ENCODE peak calls at places on chromosomes 16 and 17, in five cellular contexts. One of them, this sample, is unnamed.

GRCh38 chr17:75152971-75153853 is 1.1 kb downstream of the JPT1 start:
- DNase-seq in Peyer's patch: peak; percentile 79
- DNase-seq in AG04450: no peak
- DNase-seq in body of pancreas: peak; percentile 24
- DNase-seq in upper lobe of right lung: peak; percentile 64
- DNase-seq in this sample: no peak

GRCh38 chr16:77223184-77223583 is 24.0 kb downstream of the SYCE1L start:
- DNase-seq in Peyer's patch: no peak
- DNase-seq in AG04450: no peak
- DNase-seq in body of pancreas: no peak
- DNase-seq in upper lobe of right lung: no peak
- DNase-seq in this sample: no peak

GRCh38 chr17:64009571-64010402 is 10.6 kb downstream of the ICAM2 start:
- DNase-seq in AG04450: no peak
- DNase-seq in body of pancreas: no peak
- DNase-seq in Peyer's patch: no peak
- DNase-seq in upper lobe of right lung: no peak
- DNase-seq in this sample: no peak

GRCh38 chr17:81057079-81057730 is 22.3 kb downstream of the BAIAP2 start:
- DNase-seq in upper lobe of right lung: peak; percentile 91
- DNase-seq in Peyer's patch: peak; percentile 79
- DNase-seq in body of pancreas: no peak
- DNase-seq in AG04450: no peak
- DNase-seq in this sample: no peak

GRCh38 chr16:28880589-28880915 is 2.3 kb downstream of the ATP2A1 start:
- DNase-seq in AG04450: no peak
- DNase-seq in body of pancreas: no peak
- DNase-seq in Peyer's patch: no peak
- DNase-seq in upper lobe of right lung: no peak
- DNase-seq in this sample: no peak

GRCh38 chr16:74836111-74836671 is 61.6 kb upstream of the FA2H start:
- DNase-seq in Peyer's patch: no peak
- DNase-seq in upper lobe of right lung: no peak
- DNase-seq in AG04450: no peak
- DNase-seq in body of pancreas: no peak
- DNase-seq in this sample: no peak

GRCh38 chr16:75099738-75100615 is 16.6 kb downstream of the LDHD start:
- DNase-seq in upper lobe of right lung: peak; percentile 69
- DNase-seq in Peyer's patch: no peak
- DNase-seq in AG04450: no peak
- DNase-seq in body of pancreas: no peak
- DNase-seq in this sample: no peak

GRCh38 chr17:73787036-73787720 is 142.9 kb upstream of the SDK2 start:
- DNase-seq in upper lobe of right lung: no peak
- DNase-seq in AG04450: no peak
- DNase-seq in Peyer's patch: no peak
- DNase-seq in body of pancreas: no peak
- DNase-seq in this sample: no peak

GRCh38 chr17:5123343-5124124 is 7.7 kb downstream of the USP6 start:
- DNase-seq in AG04450: no peak
- DNase-seq in upper lobe of right lung: peak; percentile 20
- DNase-seq in body of pancreas: no peak
- DNase-seq in Peyer's patch: peak; percentile 34
- DNase-seq in this sample: no peak

GRCh38 chr16:72317378-72317777 is 145.4 kb upstream of the PMFBP1 start:
- DNase-seq in body of pancreas: no peak
- DNase-seq in Peyer's patch: no peak
- DNase-seq in upper lobe of right lung: no peak
- DNase-seq in AG04450: no peak
- DNase-seq in this sample: no peak

GRCh38 chr17:10216213-10216982 is 18.0 kb upstream of the GAS7 start:
- DNase-seq in AG04450: no peak
- DNase-seq in upper lobe of right lung: no peak
- DNase-seq in Peyer's patch: no peak
- DNase-seq in body of pancreas: no peak
- DNase-seq in this sample: no peak

GRCh38 chr17:38893612-38894011 is 23.8 kb downstream of the LASP1 start:
- DNase-seq in AG04450: no peak
- DNase-seq in Peyer's patch: no peak
- DNase-seq in body of pancreas: no peak
- DNase-seq in upper lobe of right lung: peak; percentile 77
- DNase-seq in this sample: no peak

DNA sequence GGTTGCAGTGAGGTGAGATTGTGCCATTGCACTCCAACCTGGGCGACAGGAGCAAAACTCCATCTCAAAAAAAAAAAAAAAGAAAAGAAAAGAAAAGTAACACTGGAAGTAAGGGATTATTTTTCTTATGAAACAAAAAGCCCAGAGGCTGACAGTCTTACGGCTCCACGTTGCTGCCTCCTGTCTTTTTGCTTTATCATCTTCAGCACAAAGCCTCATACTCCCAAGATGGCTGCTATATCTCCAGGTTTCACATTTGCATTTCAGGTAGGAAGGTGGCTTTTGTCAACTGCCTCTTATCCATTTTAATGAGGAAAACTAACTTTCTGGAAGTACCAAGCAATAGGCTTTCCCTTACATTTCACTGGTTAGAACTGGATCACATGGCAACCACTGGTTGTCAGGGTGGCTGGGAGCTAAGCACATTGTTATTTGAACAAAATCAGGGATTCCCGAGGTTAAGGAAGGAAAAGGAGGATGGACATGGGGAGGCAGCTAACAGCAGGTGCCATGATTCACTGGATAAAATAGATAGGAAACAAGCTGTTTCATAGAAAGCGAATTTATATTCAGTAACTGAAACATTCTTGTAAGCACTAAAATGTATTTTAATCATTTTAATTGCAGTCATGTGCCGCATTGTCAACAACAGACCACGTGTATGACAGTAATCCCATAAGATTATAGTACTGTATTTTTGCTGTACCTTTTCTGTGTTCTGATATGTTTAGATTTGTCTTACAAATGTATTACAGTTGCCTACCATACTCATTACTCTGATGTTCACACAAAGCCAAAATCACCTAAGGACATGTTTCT is 58.6 kb downstream of the KSR1 start:
- DNase-seq in Peyer's patch: no peak
- DNase-seq in upper lobe of right lung: no peak
- DNase-seq in AG04450: no peak
- DNase-seq in body of pancreas: no peak
- DNase-seq in this sample: no peak
- H3K27ac ChIP-seq in Peyer's patch: no peak overlapping the region
- H3K27ac ChIP-seq in upper lobe of right lung: no peak overlapping the region
- H3K27ac ChIP-seq in AG04450: no peak overlapping the region
- H3K27ac ChIP-seq in body of pancreas: peak overlapping the region; percentile 37
- H3K27ac ChIP-seq in this sample: no peak overlapping the region

GRCh38 chr17:49165143-49165542 is 32.6 kb downstream of the B4GALNT2 start:
- DNase-seq in Peyer's patch: no peak
- DNase-seq in body of pancreas: no peak
- DNase-seq in AG04450: no peak
- DNase-seq in upper lobe of right lung: no peak
- DNase-seq in this sample: no peak
- H3K27me3 ChIP-seq in Peyer's patch: no peaks in the 10 kb centered on the region
- H3K27me3 ChIP-seq in body of pancreas: no peaks in the 10 kb centered on the region
- H3K27me3 ChIP-seq in AG04450: peaks cover 43% of the 10 kb centered on the region
- H3K27me3 ChIP-seq in upper lobe of right lung: peaks cover 26% of the 10 kb centered on the region
- H3K27me3 ChIP-seq in this sample: peaks cover 10% of the 10 kb centered on the region

GRCh38 chr17:733743-734142 is 1.3 kb downstream of the TLCD3A start:
- DNase-seq in AG04450: no peak
- DNase-seq in body of pancreas: no peak
- DNase-seq in Peyer's patch: no peak
- DNase-seq in upper lobe of right lung: no peak
- DNase-seq in this sample: no peak
- H3K27ac ChIP-seq in AG04450: no peak overlapping the region
- H3K27ac ChIP-seq in body of pancreas: no peak overlapping the region
- H3K27ac ChIP-seq in Peyer's patch: peak overlapping the region; percentile 80
- H3K27ac ChIP-seq in upper lobe of right lung: no peak overlapping the region
- H3K27ac ChIP-seq in this sample: no peak overlapping the region

DNA sequence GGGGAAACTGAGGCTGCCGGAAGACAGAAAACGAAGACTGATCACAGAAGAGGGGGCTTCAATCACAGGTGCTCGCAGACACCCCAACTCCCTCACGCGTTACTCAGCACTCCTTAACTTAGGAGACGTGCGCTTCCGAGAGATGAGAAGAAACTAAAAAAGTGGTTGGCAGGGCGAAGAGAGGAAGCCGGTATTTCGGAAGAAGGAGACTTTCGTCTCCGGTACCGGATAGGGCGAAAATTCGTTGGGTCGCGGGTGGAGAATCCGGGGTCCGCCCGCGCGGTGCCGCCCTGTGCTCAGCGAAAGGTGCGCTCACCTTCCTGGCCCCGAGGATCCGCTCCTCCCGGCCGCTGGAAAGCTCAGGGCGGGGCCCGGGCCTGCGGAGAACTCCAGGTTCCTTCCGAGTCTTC is 917 bp upstream of the TBX2 start:
- DNase-seq in Peyer's patch: peak; percentile 55
- DNase-seq in body of pancreas: no peak
- DNase-seq in AG04450: no peak
- DNase-seq in upper lobe of right lung: no peak
- DNase-seq in this sample: no peak
- H3K27me3 ChIP-seq in Peyer's patch: no peaks in the 10 kb centered on the region
- H3K27me3 ChIP-seq in body of pancreas: no peaks in the 10 kb centered on the region
- H3K27me3 ChIP-seq in AG04450: no peaks in the 10 kb centered on the region
- H3K27me3 ChIP-seq in upper lobe of right lung: peaks cover 73% of the 10 kb centered on the region
- H3K27me3 ChIP-seq in this sample: peaks cover 32% of the 10 kb centered on the region

DNA sequence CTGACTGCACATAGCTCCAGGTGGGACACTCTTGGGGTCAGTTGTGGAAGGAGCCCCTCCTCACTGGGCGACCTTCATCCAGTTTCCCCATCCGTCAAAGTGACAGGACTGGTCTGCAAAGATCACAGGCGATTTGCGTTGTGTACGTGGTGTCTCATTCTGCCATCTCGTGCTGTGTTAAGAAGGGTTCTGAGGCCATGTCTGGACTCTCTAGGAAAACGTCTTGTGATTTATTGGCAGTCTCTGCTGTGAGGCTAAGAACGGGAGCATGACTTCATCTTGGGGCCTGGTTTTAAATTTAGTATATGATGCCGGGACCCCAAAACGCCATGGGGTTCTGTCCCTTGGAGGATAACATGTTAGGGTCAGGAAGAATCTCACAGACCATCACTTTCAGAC is 65.2 kb upstream of the CIBAR2 start:
- DNase-seq in body of pancreas: no peak
- DNase-seq in AG04450: no peak
- DNase-seq in upper lobe of right lung: no peak
- DNase-seq in Peyer's patch: no peak
- DNase-seq in this sample: no peak
- H3K27ac ChIP-seq in body of pancreas: no peak overlapping the region
- H3K27ac ChIP-seq in AG04450: no peak overlapping the region
- H3K27ac ChIP-seq in upper lobe of right lung: no peak overlapping the region
- H3K27ac ChIP-seq in Peyer's patch: no peak overlapping the region
- H3K27ac ChIP-seq in this sample: no peak overlapping the region

DNA sequence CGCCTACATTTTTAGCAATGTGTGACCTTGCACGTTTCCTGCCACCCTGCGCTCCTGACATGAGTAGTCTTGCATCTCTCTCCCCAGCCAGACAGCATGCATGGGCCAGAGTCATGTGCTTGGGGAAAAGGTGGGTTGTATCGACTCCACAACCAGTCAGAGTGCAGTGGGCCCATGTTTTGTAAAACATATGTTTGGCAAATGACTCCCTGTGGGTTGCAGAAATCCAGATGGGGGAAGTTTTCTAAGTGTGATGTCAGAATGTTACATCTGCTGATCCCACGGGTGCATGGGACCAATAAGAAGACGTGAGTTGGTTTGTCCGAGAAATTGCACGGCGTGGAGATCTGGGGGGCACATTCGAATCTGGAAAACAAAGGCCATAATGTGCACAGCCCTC is 147.1 kb downstream of the FOXL1 start:
- DNase-seq in Peyer's patch: no peak
- DNase-seq in upper lobe of right lung: no peak
- DNase-seq in AG04450: peak; percentile 27
- DNase-seq in body of pancreas: no peak
- DNase-seq in this sample: no peak
- H3K27me3 ChIP-seq in Peyer's patch: no peaks in the 10 kb centered on the region
- H3K27me3 ChIP-seq in upper lobe of right lung: peaks cover 11% of the 10 kb centered on the region
- H3K27me3 ChIP-seq in AG04450: peaks cover 19% of the 10 kb centered on the region
- H3K27me3 ChIP-seq in body of pancreas: no peaks in the 10 kb centered on the region
- H3K27me3 ChIP-seq in this sample: no peaks in the 10 kb centered on the region

DNA sequence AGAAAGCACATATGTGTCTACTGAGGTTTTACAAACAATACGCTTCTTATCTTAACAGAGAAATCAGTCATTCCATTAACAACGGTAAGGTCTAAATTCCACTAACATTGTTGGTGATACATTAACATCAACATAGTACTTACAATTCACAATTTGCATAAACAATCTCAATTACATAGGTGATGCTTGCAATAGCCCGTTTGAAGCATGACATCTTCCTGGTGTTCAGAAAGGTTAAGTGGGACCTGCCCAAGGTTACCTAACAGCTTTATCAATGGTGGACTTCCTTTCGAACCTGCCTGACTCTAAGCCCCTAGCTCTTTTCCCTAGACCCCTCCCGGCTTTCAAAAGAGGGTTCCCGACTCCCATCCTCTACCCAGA is 699 bp downstream of the FAM222B start:
- DNase-seq in upper lobe of right lung: no peak
- DNase-seq in AG04450: no peak
- DNase-seq in body of pancreas: no peak
- DNase-seq in Peyer's patch: no peak
- DNase-seq in this sample: no peak
- H3K27ac ChIP-seq in upper lobe of right lung: peak overlapping the region; percentile 86
- H3K27ac ChIP-seq in AG04450: peak overlapping the region; percentile 57
- H3K27ac ChIP-seq in body of pancreas: peak overlapping the region; percentile 6
- H3K27ac ChIP-seq in Peyer's patch: peak overlapping the region; percentile 83
- H3K27ac ChIP-seq in this sample: peak overlapping the region; percentile 80

DNA sequence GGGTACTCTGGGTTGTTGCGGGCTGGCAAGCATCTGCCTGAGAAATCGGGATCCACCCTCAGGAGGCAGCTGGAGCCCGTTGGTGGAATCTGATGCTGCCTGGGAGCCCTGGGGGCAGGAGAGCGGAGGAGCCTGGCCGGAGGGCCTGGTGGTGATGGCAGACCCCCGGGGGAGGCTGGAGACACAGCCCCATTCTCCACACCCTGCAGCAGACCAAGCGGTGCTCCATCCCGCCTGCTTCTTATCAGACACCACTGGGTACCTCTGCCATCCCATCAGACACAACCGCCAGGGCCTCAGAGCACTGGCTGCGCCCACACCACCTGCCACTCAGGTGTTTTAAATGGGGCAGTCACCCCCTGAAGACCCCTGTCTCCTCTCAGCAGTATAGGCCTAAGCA is 103.9 kb downstream of the RBFOX3 start:
- DNase-seq in Peyer's patch: no peak
- DNase-seq in body of pancreas: no peak
- DNase-seq in AG04450: no peak
- DNase-seq in upper lobe of right lung: no peak
- DNase-seq in this sample: no peak
- H3K27me3 ChIP-seq in Peyer's patch: no peaks in the 10 kb centered on the region
- H3K27me3 ChIP-seq in body of pancreas: no peaks in the 10 kb centered on the region
- H3K27me3 ChIP-seq in AG04450: no peaks in the 10 kb centered on the region
- H3K27me3 ChIP-seq in upper lobe of right lung: no peaks in the 10 kb centered on the region
- H3K27me3 ChIP-seq in this sample: no peaks in the 10 kb centered on the region

This sample was measured in CD8-positive, alpha-beta memory T cell.